ENCODE peak calls at places on chromosomes 6 and 20, in four cellular contexts. M, V, I and G are unnamed samples.

GRCh38 chr20:3935295-3935955 is 46.2 kb downstream of the PANK2 start:
- DNase-seq in M (no peak), V (no peak), I (peak), G (no peak)

GRCh38 chr6:13763740-13764381 is 50.5 kb downstream of the MCUR1 start:
- DNase-seq in M (no peak), V (no peak), I (no peak), G (no peak)

GRCh38 chr6:13663986-13664385 is 47.6 kb downstream of the RANBP9 start:
- DNase-seq in M (no peak), V (no peak), I (no peak), G (no peak)

GRCh38 chr6:52162940-52163908 is 23.0 kb upstream of the IL17A start:
- DNase-seq in M (no peak), V (peak), I (no peak), G (peak)

GRCh38 chr6:69069881-69070280 is 434.8 kb downstream of the ADGRB3 start:
- DNase-seq in M (no peak), V (no peak), I (no peak), G (no peak)

GRCh38 chr6:11055127-11055627 is 11.1 kb upstream of the ELOVL2 start:
- DNase-seq in M (no peak), V (no peak), I (no peak), G (no peak)

GRCh38 chr6:37019065-37019450 is 13.6 kb downstream of the FGD2 start:
- DNase-seq in M (no peak), V (peak), I (no peak), G (peak)

GRCh38 chr6:33926451-33926850 is 122.6 kb upstream of the MLN start:
- DNase-seq in M (peak), V (no peak), I (no peak), G (peak)

GRCh38 chr6:44569931-44570385 is 182.5 kb downstream of the CDC5L start:
- DNase-seq in M (peak), V (no peak), I (peak), G (no peak)

GRCh38 chr6:54361734-54362133 is 53.5 kb downstream of the TINAG start:
- DNase-seq in M (no peak), V (peak), I (no peak), G (peak)

GRCh38 chr20:39269031-39269461 is 306.9 kb downstream of the DHX35 start:
- DNase-seq in M (peak), V (peak), I (peak), G (peak)

GRCh38 chr6:24441599-24441904 is 38.8 kb downstream of the MRS2 start:
- DNase-seq in M (no peak), V (no peak), I (no peak), G (no peak)